ENCODE peak calls at places on chromosomes 6 and 20, in nine cellular contexts. One of them, this sample, is unnamed.

GRCh38 chr20:50635676-50636600 is 55.4 kb downstream of the RIPOR3 start:
- DNase-seq in lung: peak
- DNase-seq in K562: peak
- DNase-seq in hepatocyte: peak
- DNase-seq in astrocyte: no peak
- DNase-seq in PC-3: peak
- DNase-seq in lower lobe of right lung: peak
- DNase-seq in tibial nerve: no peak
- DNase-seq in AG04450: no peak
- DNase-seq in this sample: no peak

GRCh38 chr6:159693894-159694545 is 979 bp upstream of the SOD2 start:
- DNase-seq in astrocyte: peak
- DNase-seq in lower lobe of right lung: no peak
- DNase-seq in K562: peak
- DNase-seq in tibial nerve: no peak
- DNase-seq in lung: peak
- DNase-seq in AG04450: no peak
- DNase-seq in PC-3: peak
- DNase-seq in hepatocyte: peak
- DNase-seq in this sample: no peak

GRCh38 chr6:149028767-149029405 is 282.1 kb downstream of the UST start:
- DNase-seq in hepatocyte: peak
- DNase-seq in lower lobe of right lung: no peak
- DNase-seq in tibial nerve: no peak
- DNase-seq in astrocyte: peak
- DNase-seq in AG04450: peak
- DNase-seq in lung: peak
- DNase-seq in K562: peak
- DNase-seq in PC-3: peak
- DNase-seq in this sample: peak

GRCh38 chr6:43799671-43800623 is 29.9 kb downstream of the VEGFA start:
- DNase-seq in lower lobe of right lung: no peak
- DNase-seq in tibial nerve: no peak
- DNase-seq in PC-3: peak
- DNase-seq in hepatocyte: no peak
- DNase-seq in astrocyte: no peak
- DNase-seq in AG04450: no peak
- DNase-seq in K562: no peak
- DNase-seq in lung: no peak
- DNase-seq in this sample: no peak

GRCh38 chr6:35165630-35166071 is 24.5 kb upstream of the TCP11 start:
- DNase-seq in lower lobe of right lung: no peak
- DNase-seq in hepatocyte: peak
- DNase-seq in astrocyte: no peak
- DNase-seq in PC-3: peak
- DNase-seq in lung: no peak
- DNase-seq in tibial nerve: no peak
- DNase-seq in K562: no peak
- DNase-seq in AG04450: no peak
- DNase-seq in this sample: peak

GRCh38 chr20:45235995-45236394 is 14.8 kb downstream of the SEMG2 start:
- DNase-seq in AG04450: no peak
- DNase-seq in PC-3: peak
- DNase-seq in lung: peak
- DNase-seq in hepatocyte: no peak
- DNase-seq in astrocyte: no peak
- DNase-seq in tibial nerve: no peak
- DNase-seq in K562: peak
- DNase-seq in lower lobe of right lung: peak
- DNase-seq in this sample: peak

GRCh38 chr20:57398231-57398821 is 7.1 kb downstream of the RBM38 start:
- DNase-seq in PC-3: no peak
- DNase-seq in hepatocyte: no peak
- DNase-seq in K562: no peak
- DNase-seq in astrocyte: no peak
- DNase-seq in tibial nerve: no peak
- DNase-seq in lung: no peak
- DNase-seq in lower lobe of right lung: peak
- DNase-seq in AG04450: no peak
- DNase-seq in this sample: no peak

GRCh38 chr6:44202332-44202971 is 14.3 kb upstream of the MYMX start:
- DNase-seq in lower lobe of right lung: peak
- DNase-seq in tibial nerve: no peak
- DNase-seq in PC-3: no peak
- DNase-seq in K562: no peak
- DNase-seq in lung: no peak
- DNase-seq in hepatocyte: no peak
- DNase-seq in AG04450: no peak
- DNase-seq in astrocyte: no peak
- DNase-seq in this sample: no peak

GRCh38 chr6:4935486-4935885 is 68.4 kb downstream of the RPP40 start:
- DNase-seq in lower lobe of right lung: no peak
- DNase-seq in astrocyte: no peak
- DNase-seq in PC-3: no peak
- DNase-seq in hepatocyte: no peak
- DNase-seq in AG04450: no peak
- DNase-seq in tibial nerve: no peak
- DNase-seq in K562: no peak
- DNase-seq in lung: no peak
- DNase-seq in this sample: no peak

GRCh38 chr20:4135385-4136077 is 120.2 kb upstream of the RNF24 start:
- DNase-seq in hepatocyte: peak
- DNase-seq in astrocyte: peak
- DNase-seq in AG04450: peak
- DNase-seq in lung: peak
- DNase-seq in tibial nerve: no peak
- DNase-seq in PC-3: peak
- DNase-seq in lower lobe of right lung: no peak
- DNase-seq in K562: peak
- DNase-seq in this sample: no peak

GRCh38 chr20:58875541-58876134 is 23.1 kb downstream of the GNAS start:
- DNase-seq in PC-3: peak
- DNase-seq in AG04450: no peak
- DNase-seq in lower lobe of right lung: no peak
- DNase-seq in K562: peak
- DNase-seq in hepatocyte: no peak
- DNase-seq in lung: no peak
- DNase-seq in astrocyte: peak
- DNase-seq in tibial nerve: no peak
- DNase-seq in this sample: no peak

GRCh38 chr6:151043944-151044343 is 178.4 kb downstream of the MTHFD1L start:
- DNase-seq in hepatocyte: no peak
- DNase-seq in AG04450: no peak
- DNase-seq in PC-3: no peak
- DNase-seq in lung: no peak
- DNase-seq in astrocyte: no peak
- DNase-seq in K562: no peak
- DNase-seq in lower lobe of right lung: no peak
- DNase-seq in tibial nerve: no peak
- DNase-seq in this sample: no peak

GRCh38 chr6:109455502-109456282 is at the start of gene MICAL1:
- DNase-seq in hepatocyte: peak
- DNase-seq in astrocyte: peak
- DNase-seq in K562: peak
- DNase-seq in AG04450: no peak
- DNase-seq in tibial nerve: peak
- DNase-seq in PC-3: peak
- DNase-seq in lower lobe of right lung: peak
- DNase-seq in lung: peak
- DNase-seq in this sample: no peak

GRCh38 chr6:11009353-11009752 is 34.8 kb downstream of the ELOVL2 start:
- DNase-seq in PC-3: peak
- DNase-seq in lung: no peak
- DNase-seq in AG04450: no peak
- DNase-seq in K562: no peak
- DNase-seq in hepatocyte: peak
- DNase-seq in tibial nerve: no peak
- DNase-seq in lower lobe of right lung: no peak
- DNase-seq in astrocyte: peak
- DNase-seq in this sample: no peak

GRCh38 chr20:38842558-38842981 is 37.1 kb downstream of the PPP1R16B start:
- DNase-seq in PC-3: no peak
- DNase-seq in lower lobe of right lung: no peak
- DNase-seq in hepatocyte: no peak
- DNase-seq in K562: no peak
- DNase-seq in lung: no peak
- DNase-seq in AG04450: no peak
- DNase-seq in tibial nerve: no peak
- DNase-seq in astrocyte: no peak
- DNase-seq in this sample: no peak

GRCh38 chr6:41224800-41225199 is 3.3 kb upstream of the TREML4 start:
- DNase-seq in tibial nerve: no peak
- DNase-seq in AG04450: no peak
- DNase-seq in K562: no peak
- DNase-seq in PC-3: no peak
- DNase-seq in lower lobe of right lung: no peak
- DNase-seq in hepatocyte: no peak
- DNase-seq in astrocyte: no peak
- DNase-seq in lung: no peak
- DNase-seq in this sample: no peak

GRCh38 chr20:53805895-53806384 is 212.3 kb upstream of the ZNF217 start:
- DNase-seq in PC-3: peak
- DNase-seq in astrocyte: peak
- DNase-seq in lower lobe of right lung: no peak
- DNase-seq in hepatocyte: no peak
- DNase-seq in K562: no peak
- DNase-seq in tibial nerve: no peak
- DNase-seq in lung: no peak
- DNase-seq in AG04450: no peak
- DNase-seq in this sample: no peak

GRCh38 chr20:46568570-46569129 is 18.2 kb upstream of the OCSTAMP start:
- DNase-seq in K562: no peak
- DNase-seq in tibial nerve: peak
- DNase-seq in lower lobe of right lung: peak
- DNase-seq in hepatocyte: peak
- DNase-seq in PC-3: peak
- DNase-seq in AG04450: no peak
- DNase-seq in astrocyte: peak
- DNase-seq in lung: peak
- DNase-seq in this sample: peak

GRCh38 chr6:167401525-167402194 is 76.8 kb downstream of the TTLL2 start:
- DNase-seq in lung: peak
- DNase-seq in lower lobe of right lung: peak
- DNase-seq in K562: no peak
- DNase-seq in tibial nerve: no peak
- DNase-seq in hepatocyte: peak
- DNase-seq in AG04450: no peak
- DNase-seq in PC-3: no peak
- DNase-seq in astrocyte: no peak
- DNase-seq in this sample: no peak

GRCh38 chr6:90169328-90169886 is 127.2 kb downstream of the BACH2 start:
- DNase-seq in lung: no peak
- DNase-seq in astrocyte: peak
- DNase-seq in hepatocyte: no peak
- DNase-seq in AG04450: no peak
- DNase-seq in K562: no peak
- DNase-seq in PC-3: no peak
- DNase-seq in tibial nerve: no peak
- DNase-seq in lower lobe of right lung: no peak
- DNase-seq in this sample: no peak

GRCh38 chr20:40056186-40056585 is 632.9 kb downstream of the MAFB start:
- DNase-seq in K562: no peak
- DNase-seq in astrocyte: no peak
- DNase-seq in hepatocyte: no peak
- DNase-seq in tibial nerve: no peak
- DNase-seq in lung: no peak
- DNase-seq in PC-3: no peak
- DNase-seq in lower lobe of right lung: no peak
- DNase-seq in AG04450: no peak
- DNase-seq in this sample: no peak
- TF ChIP-seq CTCF in K562: no peak
- TF ChIP-seq CTCF in astrocyte: no peak
- TF ChIP-seq CTCF in hepatocyte: no peak
- TF ChIP-seq CTCF in tibial nerve: no peak
- TF ChIP-seq CTCF in lung: no peak
- TF ChIP-seq CTCF in PC-3: no peak
- TF ChIP-seq CTCF in lower lobe of right lung: no peak
- TF ChIP-seq CTCF in AG04450: no peak
- TF ChIP-seq CTCF in this sample: no peak

DNA sequence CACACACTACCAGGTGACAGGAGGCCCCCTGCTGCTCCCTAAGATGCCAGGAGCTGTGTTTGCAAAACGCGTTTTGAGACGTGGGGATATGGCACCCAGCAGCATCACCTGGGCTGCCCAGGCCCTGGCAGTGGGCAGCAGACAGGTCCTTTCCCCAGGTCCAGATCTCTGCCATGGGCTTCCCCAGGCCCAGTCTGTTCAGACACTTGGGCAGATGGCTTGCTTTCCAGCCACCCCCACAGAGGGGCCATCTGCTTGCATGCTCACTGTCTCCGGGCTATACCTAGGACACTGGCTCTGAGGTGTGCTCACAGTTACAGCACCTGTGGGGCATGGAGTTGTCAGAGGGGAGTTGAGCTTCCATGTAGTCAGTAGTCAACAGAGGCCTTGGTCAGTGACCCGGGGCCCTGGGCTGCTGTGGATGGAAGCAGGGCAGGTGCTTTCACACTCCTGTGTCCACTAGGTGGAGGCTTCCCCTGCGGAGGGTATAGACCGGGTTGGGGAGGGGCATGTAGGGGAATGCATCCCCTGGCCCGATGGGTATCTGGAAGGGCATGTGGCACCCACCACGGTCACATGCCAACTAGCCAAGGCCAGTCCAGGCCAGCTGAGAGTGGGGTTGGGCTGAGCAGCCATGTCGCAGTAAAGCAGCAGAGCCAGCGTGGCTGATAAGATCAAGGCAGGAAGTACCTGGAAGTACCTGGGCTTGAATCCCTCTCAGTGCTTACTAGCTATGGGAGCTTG is 185.4 kb upstream of the SLC24A3 start:
- DNase-seq in astrocyte: no peak
- DNase-seq in PC-3: no peak
- DNase-seq in AG04450: no peak
- DNase-seq in lung: peak
- DNase-seq in K562: no peak
- DNase-seq in tibial nerve: no peak
- DNase-seq in lower lobe of right lung: no peak
- DNase-seq in hepatocyte: no peak
- DNase-seq in this sample: no peak
- TF ChIP-seq CTCF in astrocyte: no peak
- TF ChIP-seq CTCF in PC-3: peak
- TF ChIP-seq CTCF in AG04450: no peak
- TF ChIP-seq CTCF in lung: no peak
- TF ChIP-seq CTCF in K562: no peak
- TF ChIP-seq CTCF in tibial nerve: no peak
- TF ChIP-seq CTCF in lower lobe of right lung: no peak
- TF ChIP-seq CTCF in hepatocyte: no peak
- TF ChIP-seq CTCF in this sample: no peak

GRCh38 chr6:79984261-79984660 is 20.2 kb upstream of the TTK start:
- DNase-seq in hepatocyte: peak
- DNase-seq in AG04450: no peak
- DNase-seq in PC-3: peak
- DNase-seq in lung: no peak
- DNase-seq in lower lobe of right lung: no peak
- DNase-seq in tibial nerve: no peak
- DNase-seq in K562: no peak
- DNase-seq in astrocyte: peak
- DNase-seq in this sample: peak
- TF ChIP-seq CTCF in hepatocyte: peak
- TF ChIP-seq CTCF in AG04450: no peak
- TF ChIP-seq CTCF in PC-3: peak
- TF ChIP-seq CTCF in lung: no peak
- TF ChIP-seq CTCF in lower lobe of right lung: no peak
- TF ChIP-seq CTCF in tibial nerve: no peak
- TF ChIP-seq CTCF in K562: no peak
- TF ChIP-seq CTCF in astrocyte: no peak
- TF ChIP-seq CTCF in this sample: peak

GRCh38 chr6:120077489-120077888 is 727.9 kb upstream of the MAN1A1 start:
- DNase-seq in lung: no peak
- DNase-seq in hepatocyte: peak
- DNase-seq in astrocyte: peak
- DNase-seq in AG04450: no peak
- DNase-seq in K562: no peak
- DNase-seq in tibial nerve: no peak
- DNase-seq in PC-3: peak
- DNase-seq in lower lobe of right lung: no peak
- DNase-seq in this sample: peak
- TF ChIP-seq CTCF in lung: no peak
- TF ChIP-seq CTCF in hepatocyte: peak
- TF ChIP-seq CTCF in astrocyte: no peak
- TF ChIP-seq CTCF in AG04450: no peak
- TF ChIP-seq CTCF in K562: no peak
- TF ChIP-seq CTCF in tibial nerve: no peak
- TF ChIP-seq CTCF in PC-3: peak
- TF ChIP-seq CTCF in lower lobe of right lung: no peak
- TF ChIP-seq CTCF in this sample: peak

This sample was measured in LNCaP clone FGC.